ENCODE peak calls at places on chromosomes 12 and 14, in four cellular contexts. Z is stomach, X is suprapubic skin, U is HCT116. Q is an unnamed sample.

GRCh38 chr12:4564819-4565218 is 2.8 kb downstream of the DYRK4 start:
- DNase-seq in Z (no peak), U (no peak), X (no peak), Q (no peak)

GRCh38 chr14:58947156-58947555 is 241.3 kb upstream of the DAAM1 start:
- DNase-seq in U (no peak), X (no peak), Z (no peak), Q (no peak)

GRCh38 chr12:44876554-44877275 is 600 bp upstream of the NELL2 start:
- DNase-seq in X (no peak), U (no peak), Z (no peak), Q (no peak)

GRCh38 chr14:76329150-76329881 is 46.6 kb upstream of the ESRRB start:
- DNase-seq in U (no peak), X (no peak), Z (no peak), Q (no peak)

GRCh38 chr14:57869530-57870088 is 3.7 kb upstream of the SLC35F4 start:
- DNase-seq in X (no peak), U (no peak), Z (no peak), Q (no peak)

GRCh38 chr12:67519824-67520433 is 128.6 kb upstream of the DYRK2 start:
- DNase-seq in Z (no peak), X (peak), U (no peak), Q (no peak)

GRCh38 chr12:100611031-100611430 is 37.5 kb downstream of the GAS2L3 start:
- DNase-seq in X (no peak), Z (no peak), U (no peak), Q (no peak)

GRCh38 chr14:99422220-99423010 is 58.2 kb downstream of the SETD3 start:
- DNase-seq in X (no peak), Z (no peak), U (no peak), Q (no peak)

DNA sequence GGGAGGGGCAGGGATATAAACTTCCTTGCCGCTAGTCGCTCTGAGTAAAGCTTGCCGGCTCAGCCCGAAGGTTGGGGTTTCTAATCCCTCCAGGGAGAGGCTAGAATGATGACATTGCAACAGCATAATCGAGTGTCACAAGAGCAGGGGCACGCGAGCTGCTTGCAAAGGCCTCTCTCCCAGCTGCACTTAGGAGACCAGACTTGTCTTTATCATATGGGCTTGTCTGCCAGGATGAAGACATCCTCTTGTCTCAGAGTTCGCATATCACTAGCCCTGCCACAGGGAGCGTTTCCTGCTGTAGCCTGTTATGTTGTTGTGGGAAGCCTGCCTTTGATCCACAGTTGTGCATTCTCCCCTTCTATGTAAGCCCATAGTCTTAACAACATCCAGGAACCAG is 180.0 kb downstream of the ESR2 start:
- DNase-seq in Z (no peak), U (no peak), X (no peak), Q (no peak)
- TF ChIP-seq POLR2A in Z (no peak), U (no peak), X (no peak), Q (no peak)

DNA sequence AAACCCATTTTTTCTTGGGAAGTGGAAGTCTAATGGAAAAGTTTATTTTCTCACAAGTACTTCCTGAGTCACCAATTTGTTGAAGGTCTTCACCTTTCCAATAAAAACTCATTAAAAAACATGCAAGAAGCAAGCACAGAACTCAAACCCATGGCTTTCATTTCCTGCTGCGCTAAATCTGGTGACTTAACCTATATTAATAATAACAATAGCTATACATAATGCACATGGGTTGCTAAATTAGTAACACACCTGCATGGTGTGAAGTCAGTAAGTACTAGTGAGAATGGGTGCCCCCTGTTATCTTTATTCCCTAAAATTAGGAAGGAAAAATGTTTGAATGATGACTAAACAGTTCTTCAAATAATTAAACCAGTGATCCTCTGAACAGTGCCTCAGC is 52.3 kb downstream of the PPP2R5C start:
- DNase-seq in Z (no peak), X (no peak), U (no peak), Q (no peak)
- H3K27ac ChIP-seq in Z (peak), X (peak), U (no peak), Q (peak)

GRCh38 chr12:63899396-63899795 is 54.9 kb downstream of the SRGAP1 start:
- DNase-seq in U (no peak), Z (no peak), X (no peak), Q (no peak)

GRCh38 chr12:63900922-63901793 is 56.7 kb downstream of the SRGAP1 start:
- DNase-seq in U (no peak), Z (no peak), X (no peak), Q (no peak)

GRCh38 chr12:63898764-63899337 is 54.4 kb downstream of the SRGAP1 start:
- DNase-seq in X (no peak), Z (no peak), U (no peak), Q (no peak)

GRCh38 chr12:63895841-63896240 is 51.3 kb downstream of the SRGAP1 start:
- DNase-seq in Z (no peak), X (no peak), U (no peak), Q (no peak)

DNA sequence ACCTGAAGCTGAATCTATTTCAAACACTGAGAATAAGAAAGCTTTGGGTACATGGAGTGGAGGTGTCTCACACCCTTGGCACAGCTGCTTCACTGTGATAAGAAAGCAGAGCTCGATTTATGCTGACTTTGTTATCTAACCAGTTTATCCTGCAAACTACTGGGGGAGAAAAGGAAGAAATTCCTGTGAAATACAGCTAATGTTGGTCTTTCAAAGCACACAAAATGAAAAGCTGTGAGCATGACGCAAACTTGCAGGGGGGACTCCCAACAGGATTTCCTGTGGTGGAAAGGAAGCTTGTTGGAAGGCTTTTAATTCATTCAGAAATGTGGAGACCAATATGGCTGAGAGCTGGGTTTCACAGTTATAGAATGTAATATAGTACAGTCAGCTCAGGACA is 53.4 kb downstream of the SRGAP1 start:
- DNase-seq in U (no peak), X (no peak), Z (no peak), Q (peak)
- TF ChIP-seq POLR2A in U (no peak), X (no peak), Z (no peak), Q (no peak)

DNA sequence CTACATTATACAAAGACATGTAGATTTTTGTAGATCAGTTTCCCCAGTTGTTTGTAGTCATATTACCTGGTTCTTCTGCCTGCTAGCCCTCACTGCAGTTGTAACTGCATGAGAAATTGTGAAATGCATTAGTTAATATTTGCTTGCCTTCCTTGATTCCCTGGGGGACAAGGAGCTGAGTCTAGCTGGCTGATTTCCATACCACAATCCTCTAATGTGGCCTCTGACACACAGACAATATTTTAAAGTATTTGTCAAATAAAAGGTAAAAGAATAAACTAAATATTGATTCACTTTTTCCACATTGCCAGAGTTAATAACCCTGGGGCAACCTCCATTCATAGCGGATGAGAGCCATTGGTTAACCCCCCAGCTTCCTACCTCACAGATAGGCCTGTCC is 128.8 kb upstream of the TMEM132C start:
- DNase-seq in X (no peak), Z (no peak), U (no peak), Q (no peak)
- H3K27ac ChIP-seq in X (no peak), Z (no peak), U (no peak), Q (no peak)

GRCh38 chr14:102913341-102914211 is 8.9 kb upstream of the AMN start:
- DNase-seq in X (no peak), U (no peak), Z (no peak), Q (no peak)

GRCh38 chr14:102917056-102917385 is 5.4 kb upstream of the AMN start:
- DNase-seq in X (no peak), U (no peak), Z (no peak), Q (no peak)

GRCh38 chr14:102916347-102917055 is 6.0 kb upstream of the AMN start:
- DNase-seq in Z (no peak), X (no peak), U (no peak), Q (no peak)

GRCh38 chr14:102914474-102915291 is 7.8 kb upstream of the AMN start:
- DNase-seq in U (no peak), X (no peak), Z (no peak), Q (no peak)

GRCh38 chr14:102915292-102916110 is 7.0 kb upstream of the AMN start:
- DNase-seq in Z (no peak), X (no peak), U (no peak), Q (no peak)
- TF ChIP-seq POLR2A in Z (no peak), X (no peak), U (no peak), Q (no peak)

GRCh38 chr12:42589465-42590323 is at the start of gene PRICKLE1:
- DNase-seq in U (no peak), Z (peak), X (peak), Q (no peak)
- H3K27ac ChIP-seq in U (no peak), Z (peak), X (peak), Q (peak)

DNA sequence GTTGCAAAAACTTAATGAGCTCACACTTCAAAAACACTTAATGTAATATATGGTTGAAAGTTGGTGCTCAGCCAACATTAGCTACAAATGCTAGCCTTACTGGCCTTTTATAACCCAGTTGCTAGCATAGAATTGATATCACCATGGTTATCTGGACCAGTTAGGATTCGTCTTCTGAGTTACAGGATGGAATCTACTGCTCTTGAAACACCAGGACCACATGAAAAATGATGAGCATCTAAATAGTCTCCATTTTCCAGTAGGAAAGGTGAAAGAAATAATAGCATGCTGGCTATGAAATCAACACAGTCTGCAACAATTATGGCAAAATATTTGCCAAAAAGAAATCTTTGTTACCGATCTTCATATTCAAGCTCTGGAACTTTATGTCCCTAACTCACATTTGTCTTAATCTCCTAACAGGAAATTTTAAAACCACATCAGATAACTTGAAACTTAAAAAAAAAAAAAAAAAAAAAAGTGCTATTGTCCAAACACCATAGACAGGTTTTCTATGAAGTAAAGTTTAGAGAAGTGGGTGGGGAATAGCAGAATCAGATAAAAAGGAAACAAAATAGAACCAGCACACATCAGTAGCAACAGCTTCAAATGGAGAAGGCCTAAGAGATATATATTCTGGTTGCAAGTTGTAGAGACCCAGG is 12.6 kb upstream of the CD69 start:
- DNase-seq in U (no peak), X (no peak), Z (no peak), Q (no peak)
- TF ChIP-seq POLR2A in U (no peak), X (no peak), Z (no peak), Q (no peak)

Q was measured in vagina.